ENCODE peak calls at places on chromosome 11, in five cellular contexts. N, M, C, J and O are unnamed samples.
A peak's percentile ranks its signal among the peaks of the same experiment; 100 is the strongest.

GRCh38 chr11:69465236-69466000 is 16.0 kb upstream of the LINC01488 start:
- DNase-seq in N (no peak), M (no peak), C (no peak), J (no peak), O (no peak)

GRCh38 chr11:117908261-117908895 is 20.8 kb downstream of the TMPRSS13 start:
- DNase-seq in N (no peak), M (no peak), C (no peak), J (no peak), O (no peak)

GRCh38 chr11:11056749-11057471 is 199.1 kb upstream of the ZBED5 start:
- DNase-seq in N (no peak), M (no peak), C (no peak), J (no peak), O (no peak)

GRCh38 chr11:115736146-115736545 is 231.9 kb upstream of the CADM1 start:
- DNase-seq in N (no peak), M (no peak), C (no peak), J (no peak), O (no peak)

GRCh38 chr11:110968348-110969062 is 256.3 kb upstream of the ARHGAP20 start:
- DNase-seq in N (no peak), M (no peak), C (no peak), J (no peak), O (no peak)

GRCh38 chr11:44861829-44862545 is 88.7 kb downstream of the TP53I11 start:
- DNase-seq in N (peak; percentile 98), M (no peak), C (no peak), J (no peak), O (peak; percentile 99)

GRCh38 chr11:74950374-74950969 is 1.4 kb downstream of the SPCS2 start:
- DNase-seq in N (no peak), M (no peak), C (peak; percentile 22), J (no peak), O (no peak)

GRCh38 chr11:10975287-10975721 is 117.5 kb upstream of the ZBED5 start:
- DNase-seq in N (no peak), M (no peak), C (no peak), J (no peak), O (peak; percentile 8)

GRCh38 chr11:33179431-33179830 is 18.2 kb upstream of the CSTF3 start:
- DNase-seq in N (no peak), M (no peak), C (no peak), J (no peak), O (no peak)

GRCh38 chr11:2267306-2267861 is 3.0 kb downstream of the ASCL2 start:
- DNase-seq in N (no peak), M (no peak), C (no peak), J (no peak), O (no peak)

GRCh38 chr11:30284836-30285235 is 38.1 kb upstream of the ARL14EP start:
- DNase-seq in N (no peak), M (no peak), C (no peak), J (no peak), O (no peak)

GRCh38 chr11:95339554-95339953 is 108.6 kb upstream of the SESN3 start:
- DNase-seq in N (no peak), M (no peak), C (no peak), J (no peak), O (no peak)

GRCh38 chr11:32892355-32893090 is at the start of gene QSER1:
- DNase-seq in N (no peak), M (peak; percentile 56), C (peak; percentile 78), J (peak; percentile 38), O (no peak)

GRCh38 chr11:96211433-96211832 is 131.6 kb downstream of the MAML2 start:
- DNase-seq in N (no peak), M (no peak), C (no peak), J (no peak), O (no peak)

GRCh38 chr11:103683581-103683980 is 352.9 kb upstream of the DDI1 start:
- DNase-seq in N (no peak), M (no peak), C (no peak), J (no peak), O (no peak)

GRCh38 chr11:86735462-86736302 is 63.3 kb upstream of the ME3 start:
- DNase-seq in N (no peak), M (no peak), C (no peak), J (no peak), O (no peak)

GRCh38 chr11:129840236-129840635 is 24.6 kb downstream of the TMEM45B start:
- DNase-seq in N (no peak), M (no peak), C (no peak), J (no peak), O (no peak)

GRCh38 chr11:62443390-62444201 is 24.8 kb downstream of the SCGB1A1 start:
- DNase-seq in N (no peak), M (no peak), C (no peak), J (no peak), O (no peak)

GRCh38 chr11:1339066-1339675 is 29.7 kb upstream of the TOLLIP start:
- DNase-seq in N (no peak), M (no peak), C (no peak), J (no peak), O (no peak)

GRCh38 chr11:60964801-60965200 is 6.7 kb upstream of the CD6 start:
- DNase-seq in N (no peak), M (no peak), C (no peak), J (no peak), O (no peak)

GRCh38 chr11:23995891-23996290 is 501.0 kb upstream of the LUZP2 start:
- DNase-seq in N (peak; percentile 84), M (no peak), C (no peak), J (no peak), O (peak; percentile 43)

GRCh38 chr11:95586681-95587080 is 202.9 kb downstream of the FAM76B start:
- DNase-seq in N (no peak), M (no peak), C (no peak), J (no peak), O (peak; percentile 98)

GRCh38 chr11:44577231-44577834 is 11.9 kb downstream of the CD82 start:
- DNase-seq in N (no peak), M (no peak), C (no peak), J (no peak), O (no peak)

GRCh38 chr11:118153976-118154375 is 1.4 kb upstream of the SCN4B start:
- DNase-seq in N (no peak), M (no peak), C (no peak), J (no peak), O (no peak)

GRCh38 chr11:17786824-17787525 is 52.4 kb downstream of the KCNC1 start:
- DNase-seq in N (peak; percentile 77), M (no peak), C (peak; percentile 25), J (no peak), O (peak; percentile 11)

GRCh38 chr11:66967670-66968425 is 7.3 kb upstream of the C11orf86 start:
- DNase-seq in N (no peak), M (no peak), C (no peak), J (no peak), O (no peak)

GRCh38 chr11:44279483-44279882 is 30.5 kb downstream of the ALX4 start:
- DNase-seq in N (no peak), M (no peak), C (no peak), J (no peak), O (no peak)

GRCh38 chr11:111378773-111379499 is at the start of gene POU2AF1:
- DNase-seq in N (no peak), M (no peak), C (no peak), J (peak; percentile 4), O (no peak)

GRCh38 chr11:64863381-64864060 is 14.9 kb downstream of the EHD1 start:
- DNase-seq in N (no peak), M (no peak), C (no peak), J (no peak), O (no peak)

GRCh38 chr11:66111158-66111557 is 41.1 kb downstream of the PACS1 start:
- DNase-seq in N (no peak), M (no peak), C (no peak), J (no peak), O (no peak)

GRCh38 chr11:116993599-116993998 is 104.6 kb downstream of the SIK3 start:
- DNase-seq in N (no peak), M (no peak), C (no peak), J (no peak), O (no peak)

GRCh38 chr11:60155928-60156327 is 27.0 kb downstream of the MS4A6A start:
- DNase-seq in N (no peak), M (no peak), C (no peak), J (no peak), O (no peak)

GRCh38 chr11:4063348-4063747 is 31.3 kb upstream of the RRM1 start:
- DNase-seq in N (no peak), M (no peak), C (no peak), J (no peak), O (no peak)

GRCh38 chr11:34749666-34750659 is 129.1 kb downstream of the EHF start:
- DNase-seq in N (peak; percentile 57), M (no peak), C (no peak), J (no peak), O (peak; percentile 94)

GRCh38 chr11:65305501-65306268 is 9.0 kb upstream of the CDC42EP2 start:
- DNase-seq in N (no peak), M (no peak), C (no peak), J (no peak), O (no peak)

GRCh38 chr11:95897731-95898130 is 26.2 kb downstream of the MTMR2 start:
- DNase-seq in N (no peak), M (no peak), C (no peak), J (no peak), O (no peak)